ENCODE peak calls at places on chromosomes 13 and 19, in seven cellular contexts. V is tibial artery, G is endodermal cell, Y is thoracic aorta, X is HFF-Myc, I is WERI-Rb-1, N is upper lobe of left lung. S is an unnamed sample.

GRCh38 chr19:52148256-52148655 is 8.5 kb upstream of the ZNF616 start:
- DNase-seq in G (no peak), I (no peak), Y (no peak), N (no peak), X (no peak), V (no peak), S (no peak)

GRCh38 chr13:87872813-87873212 is 201.6 kb downstream of the SLITRK5 start:
- DNase-seq in N (no peak), I (no peak), G (no peak), Y (no peak), X (no peak), V (no peak), S (no peak)

GRCh38 chr13:106532111-106532929 is 3.1 kb downstream of the EFNB2 start:
- DNase-seq in G (peak; percentile 68), N (no peak), Y (no peak), X (no peak), I (no peak), V (no peak), S (no peak)

GRCh38 chr19:55486971-55487883 is 1.0 kb upstream of the SSC5D start:
- DNase-seq in Y (no peak), V (peak; percentile 77), X (peak; percentile 71), N (peak; percentile 46), I (no peak), G (peak; percentile 78), S (no peak)

GRCh38 chr19:2333027-2333806 is 4.7 kb downstream of the SPPL2B start:
- DNase-seq in N (peak; percentile 73), X (no peak), V (no peak), Y (no peak), G (no peak), I (peak; percentile 52), S (no peak)

GRCh38 chr13:109945206-109945960 is 159.0 kb upstream of the IRS2 start:
- DNase-seq in Y (no peak), N (no peak), V (no peak), X (peak; percentile 78), G (no peak), I (no peak), S (no peak)

GRCh38 chr19:2126879-2127518 is 24.4 kb downstream of the AP3D1 start:
- DNase-seq in X (no peak), G (no peak), I (no peak), Y (no peak), V (no peak), N (no peak), S (no peak)

GRCh38 chr13:26476111-26476743 is 81.3 kb upstream of the WASF3 start:
- DNase-seq in G (peak; percentile 88), I (no peak), Y (no peak), V (peak; percentile 43), N (peak; percentile 71), X (no peak), S (no peak)

GRCh38 chr13:97946951-97947588 is 6.4 kb upstream of the IPO5 start:
- DNase-seq in N (no peak), V (no peak), X (peak; percentile 25), I (no peak), G (no peak), Y (no peak), S (no peak)

GRCh38 chr13:53276265-53276664 is 247.7 kb downstream of the OLFM4 start:
- DNase-seq in I (no peak), V (no peak), N (no peak), G (peak; percentile 55), X (no peak), Y (no peak), S (no peak)

GRCh38 chr19:49395581-49396407 is 7.7 kb downstream of the KASH5 start:
- DNase-seq in I (peak; percentile 92), X (no peak), V (no peak), G (no peak), Y (no peak), N (no peak), S (peak; percentile 82)

GRCh38 chr13:85140192-85140591 is 659.0 kb downstream of the SLITRK6 start:
- DNase-seq in I (no peak), G (no peak), Y (no peak), N (no peak), V (no peak), X (no peak), S (no peak)

GRCh38 chr13:65638572-65639168 is 1591.5 kb downstream of the PCDH9 start:
- DNase-seq in X (peak; percentile 22), Y (no peak), G (peak; percentile 53), I (peak; percentile 5), V (no peak), N (no peak), S (no peak)

GRCh38 chr19:10979950-10980349 is 19.1 kb downstream of the SMARCA4 start:
- DNase-seq in G (no peak), Y (no peak), V (peak; percentile 57), N (no peak), X (no peak), I (no peak), S (no peak)

GRCh38 chr13:49530452-49530851 is 34.7 kb downstream of the PHF11 start:
- DNase-seq in Y (no peak), I (no peak), G (no peak), N (no peak), V (no peak), X (no peak), S (no peak)

GRCh38 chr13:80010286-80010831 is 330.6 kb downstream of the SPRY2 start:
- DNase-seq in I (no peak), G (no peak), N (no peak), V (no peak), X (no peak), Y (no peak), S (no peak)

GRCh38 chr19:48879025-48879572 is 6.9 kb downstream of the PPP1R15A start:
- DNase-seq in X (no peak), G (no peak), Y (no peak), V (no peak), N (no peak), I (no peak), S (no peak)

GRCh38 chr19:36572593-36573019 is 486 bp downstream of the ZNF529 start:
- DNase-seq in Y (no peak), G (no peak), V (no peak), X (no peak), N (no peak), I (no peak), S (no peak)

GRCh38 chr13:100957741-100958140 is 283.1 kb upstream of the TMTC4 start:
- DNase-seq in Y (no peak), I (no peak), G (no peak), V (no peak), N (no peak), X (no peak), S (no peak)

GRCh38 chr13:48493076-48493765 is 39.7 kb downstream of the RCBTB2 start:
- DNase-seq in X (no peak), V (no peak), Y (no peak), N (no peak), G (no peak), I (no peak), S (no peak)

GRCh38 chr19:19643158-19644053 is at the start of gene GMIP:
- DNase-seq in I (peak; percentile 76), G (peak; percentile 96), N (peak; percentile 98), X (no peak), Y (no peak), V (peak; percentile 55), S (peak; percentile 92)

GRCh38 chr13:58852076-58852475 is 1220.5 kb downstream of the PCDH17 start:
- DNase-seq in I (no peak), G (no peak), V (no peak), N (no peak), X (no peak), Y (no peak), S (no peak)
- TF ChIP-seq CTCF in I (no peak), G (no peak), V (no peak), N (no peak), X (no peak), Y (no peak), S (no peak)

DNA sequence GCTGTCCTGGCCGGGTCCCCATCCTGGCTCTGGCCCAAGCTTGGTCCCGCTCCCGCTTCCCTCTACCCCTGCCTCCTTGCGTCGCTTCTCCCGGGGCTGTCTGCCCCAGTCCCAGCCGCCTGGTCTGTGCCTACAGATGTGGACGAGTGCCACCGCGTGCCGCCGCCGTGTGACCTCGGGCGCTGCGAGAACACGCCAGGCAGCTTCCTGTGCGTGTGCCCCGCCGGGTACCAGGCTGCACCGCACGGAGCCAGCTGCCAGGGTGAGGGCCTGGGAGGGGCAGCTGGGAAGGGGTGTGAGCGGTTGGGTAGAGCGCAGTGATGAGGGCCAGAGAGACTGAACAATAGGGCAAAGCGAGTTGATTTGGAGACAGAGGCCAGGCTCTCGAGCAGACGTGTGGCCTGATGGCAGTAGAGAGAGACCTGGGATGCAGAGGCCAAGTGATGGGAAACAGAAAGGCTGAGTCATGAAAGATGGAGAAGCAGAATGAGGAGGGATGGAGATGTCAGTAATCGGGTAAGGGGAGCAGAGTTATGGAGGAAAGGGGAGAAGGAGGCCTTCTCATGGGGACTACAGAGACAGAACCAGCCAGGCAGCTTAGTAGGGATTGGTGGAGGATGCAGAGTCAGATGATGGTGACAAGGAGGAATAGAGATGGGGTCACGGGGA is 9.4 kb downstream of the LTBP4 start:
- DNase-seq in Y (no peak), X (no peak), I (no peak), N (peak; percentile 93), G (no peak), V (peak; percentile 58), S (peak; percentile 87)
- H3K4me3 ChIP-seq in Y (peak overlapping the region; percentile 56), X (peak overlapping the region; percentile 25), I (no peak overlapping the region), N (peak overlapping the region; percentile 53), G (no peak overlapping the region), V (peak overlapping the region; percentile 41), S (peak overlapping the region; percentile 48)

GRCh38 chr19:50547385-50548190 is 20.6 kb downstream of the LRRC4B start:
- DNase-seq in Y (no peak), G (peak; percentile 47), X (no peak), I (no peak), N (no peak), V (no peak), S (no peak)
- TF ChIP-seq CTCF in Y (no peak), G (peak; percentile 35), X (no peak), I (no peak), N (no peak), V (no peak), S (no peak)

GRCh38 chr13:31122544-31123260 is 39.0 kb downstream of the HSPH1 start:
- DNase-seq in I (no peak), X (no peak), V (no peak), N (no peak), G (no peak), Y (no peak), S (no peak)

GRCh38 chr13:31121327-31122140 is 40.2 kb downstream of the HSPH1 start:
- DNase-seq in N (no peak), Y (no peak), G (no peak), V (no peak), I (no peak), X (no peak), S (no peak)

GRCh38 chr13:31119966-31120733 is 41.6 kb downstream of the HSPH1 start:
- DNase-seq in X (no peak), I (no peak), Y (no peak), G (no peak), V (no peak), N (no peak), S (no peak)

GRCh38 chr13:31124225-31124624 is 37.5 kb downstream of the HSPH1 start:
- DNase-seq in G (no peak), N (no peak), Y (no peak), X (no peak), V (no peak), I (no peak), S (no peak)

DNA sequence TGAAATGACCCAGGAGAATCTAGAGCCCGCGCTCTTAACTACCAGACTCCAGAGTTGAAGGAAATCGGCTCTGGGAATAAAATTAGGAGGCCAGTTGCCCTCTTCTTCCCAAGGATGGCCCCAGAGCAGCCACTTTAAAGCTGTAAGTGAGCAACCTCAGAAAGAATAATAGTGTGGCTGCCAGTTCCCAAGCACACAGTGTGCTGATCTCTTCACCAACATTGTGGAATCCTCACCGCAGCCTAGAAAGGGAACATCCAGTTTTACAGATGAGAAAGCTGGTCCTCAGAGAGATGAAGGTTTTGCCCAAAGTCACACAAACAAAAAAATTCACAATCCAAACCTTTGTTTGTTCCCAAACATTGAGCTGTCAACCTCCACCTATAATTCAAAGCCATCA is 39.6 kb downstream of the HSPH1 start:
- DNase-seq in I (no peak), V (no peak), N (no peak), X (no peak), Y (no peak), G (no peak), S (no peak)
- H3K4me3 ChIP-seq in I (no peak overlapping the region), V (no peak overlapping the region), N (no peak overlapping the region), X (no peak overlapping the region), Y (no peak overlapping the region), G (no peak overlapping the region), S (no peak overlapping the region)